ENCODE peak calls at places on chromosomes 5 and 9, in eight cellular contexts. O is A549; X is B cell; V is AG10803; N is fibroblast of lung; Q is cardiac fibroblast; Y is GM23338; L is activated CD8-positive, alpha-beta T cell treated with anti-CD3 and anti-CD28 coated beads for 36 hours. T is an unnamed sample.

GRCh38 chr9:127035948-127036347 is 86.5 kb downstream of the ANGPTL2 start:
- DNase-seq in O (no peak), X (no peak), V (peak), N (peak), Q (peak), Y (no peak), L (no peak), T (no peak)

GRCh38 chr5:58259685-58260152 is 200.2 kb downstream of the PLK2 start:
- DNase-seq in O (peak), X (no peak), V (peak), N (peak), Q (peak), Y (peak), L (no peak), T (no peak)

GRCh38 chr9:121598167-121599000 is 53.0 kb upstream of the DAB2IP start:
- DNase-seq in O (no peak), X (no peak), V (peak), N (peak), Q (peak), Y (peak), L (no peak), T (peak)

GRCh38 chr5:57037355-57037754 is 85.4 kb upstream of the MIER3 start:
- DNase-seq in O (peak), X (no peak), V (no peak), N (no peak), Q (no peak), Y (peak), L (no peak), T (no peak)

GRCh38 chr5:1037123-1037670 is 28.6 kb downstream of the NKD2 start:
- DNase-seq in O (no peak), X (no peak), V (no peak), N (no peak), Q (no peak), Y (no peak), L (no peak), T (no peak)

GRCh38 chr5:139379626-139380449 is 3.3 kb downstream of the SLC23A1 start:
- DNase-seq in O (no peak), X (no peak), V (no peak), N (no peak), Q (no peak), Y (no peak), L (no peak), T (no peak)

GRCh38 chr5:135385576-135385975 is 13.5 kb downstream of the MACROH2A1 start:
- DNase-seq in O (no peak), X (no peak), V (no peak), N (no peak), Q (no peak), Y (no peak), L (no peak), T (no peak)

GRCh38 chr5:108149369-108149768 is 232.5 kb downstream of the FBXL17 start:
- DNase-seq in O (no peak), X (no peak), V (no peak), N (no peak), Q (no peak), Y (no peak), L (no peak), T (no peak)

GRCh38 chr5:56078675-56079500 is 84.1 kb upstream of the IL6ST start:
- DNase-seq in O (no peak), X (no peak), V (peak), N (peak), Q (peak), Y (no peak), L (no peak), T (no peak)

GRCh38 chr5:54985301-54986268 is at the start of gene ESM1:
- DNase-seq in O (no peak), X (no peak), V (peak), N (peak), Q (peak), Y (peak), L (no peak), T (no peak)

GRCh38 chr5:150313921-150314716 is 11.4 kb upstream of the ARSI start:
- DNase-seq in O (no peak), X (no peak), V (no peak), N (no peak), Q (no peak), Y (no peak), L (no peak), T (no peak)

GRCh38 chr9:20650313-20650712 is 28.0 kb upstream of the MLLT3 start:
- DNase-seq in O (no peak), X (no peak), V (no peak), N (no peak), Q (no peak), Y (no peak), L (no peak), T (no peak)

GRCh38 chr5:91469517-91470165 is 86.5 kb upstream of the ARRDC3 start:
- DNase-seq in O (no peak), X (no peak), V (no peak), N (peak), Q (peak), Y (no peak), L (no peak), T (no peak)

GRCh38 chr9:75814667-75815066 is 75.8 kb upstream of the PCSK5 start:
- DNase-seq in O (no peak), X (no peak), V (no peak), N (no peak), Q (peak), Y (no peak), L (no peak), T (no peak)

GRCh38 chr5:137734962-137735530 is 843 bp downstream of the KLHL3 start:
- DNase-seq in O (no peak), X (peak), V (peak), N (peak), Q (peak), Y (peak), L (peak), T (no peak)

GRCh38 chr9:94860678-94861588 is 134.4 kb downstream of the AOPEP start:
- DNase-seq in O (no peak), X (peak), V (peak), N (peak), Q (peak), Y (no peak), L (peak), T (no peak)

GRCh38 chr5:89769975-89770374 is 639.6 kb downstream of the CETN3 start:
- DNase-seq in O (no peak), X (no peak), V (peak), N (peak), Q (peak), Y (no peak), L (no peak), T (no peak)

GRCh38 chr5:61055434-61056006 is 106.7 kb downstream of the SMIM15 start:
- DNase-seq in O (peak), X (peak), V (peak), N (peak), Q (peak), Y (peak), L (no peak), T (no peak)

GRCh38 chr5:42953061-42953460 is 87.1 kb downstream of the ANXA2R start:
- DNase-seq in O (no peak), X (peak), V (peak), N (peak), Q (no peak), Y (no peak), L (no peak), T (no peak)

GRCh38 chr5:42951169-42951846 is 88.8 kb downstream of the ANXA2R start:
- DNase-seq in O (no peak), X (peak), V (peak), N (peak), Q (peak), Y (peak), L (peak), T (no peak)

GRCh38 chr5:42950466-42951168 is 89.5 kb downstream of the ANXA2R start:
- DNase-seq in O (peak), X (peak), V (peak), N (peak), Q (peak), Y (peak), L (peak), T (no peak)

GRCh38 chr5:42952575-42952974 is 87.5 kb downstream of the ANXA2R start:
- DNase-seq in O (no peak), X (no peak), V (no peak), N (peak), Q (no peak), Y (no peak), L (no peak), T (no peak)

DNA sequence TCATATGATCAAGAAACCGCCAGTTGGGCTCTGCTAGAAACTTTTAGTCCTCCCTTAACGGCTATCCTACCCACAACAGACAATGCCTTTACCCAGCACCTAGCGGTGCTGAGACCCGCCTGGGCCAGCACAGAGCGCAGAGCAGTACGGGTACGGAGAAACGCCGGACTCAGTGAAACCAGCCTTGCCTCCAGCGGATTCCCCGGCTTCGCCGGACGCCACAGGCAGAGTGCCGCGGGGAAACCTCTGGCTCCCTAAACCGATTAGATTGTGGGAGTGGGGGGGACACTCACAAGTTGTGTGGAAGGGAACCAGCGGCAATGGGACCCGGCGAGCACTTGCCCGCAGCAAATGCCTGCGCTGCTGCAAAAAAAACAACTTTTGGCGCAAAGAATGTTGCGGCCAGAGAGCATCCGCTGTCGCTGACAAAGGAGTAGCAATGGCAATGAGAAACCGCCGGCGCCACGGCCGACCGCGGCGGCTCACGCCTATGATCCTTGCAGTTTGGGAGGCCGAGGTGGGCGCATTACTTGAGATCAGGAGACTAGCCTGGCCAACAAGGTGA is 88.2 kb downstream of the ANXA2R start:
- DNase-seq in O (no peak), X (peak), V (peak), N (peak), Q (peak), Y (peak), L (peak), T (no peak)
- TF ChIP-seq CTCF in O (no peak), X (no peak), V (no peak), N (no peak), Q (no peak), Y (no peak), L (no peak), T (no peak)

GRCh38 chr5:34535433-34535832 is 120.7 kb upstream of the RAI14 start:
- DNase-seq in O (no peak), X (no peak), V (no peak), N (peak), Q (peak), Y (no peak), L (no peak), T (no peak)

GRCh38 chr5:34533582-34534236 is 122.4 kb upstream of the RAI14 start:
- DNase-seq in O (no peak), X (no peak), V (no peak), N (peak), Q (peak), Y (no peak), L (no peak), T (no peak)

GRCh38 chr5:34536699-34537098 is 119.4 kb upstream of the RAI14 start:
- DNase-seq in O (no peak), X (no peak), V (no peak), N (no peak), Q (no peak), Y (no peak), L (no peak), T (no peak)

GRCh38 chr5:34535944-34536628 is 120.0 kb upstream of the RAI14 start:
- DNase-seq in O (no peak), X (no peak), V (no peak), N (peak), Q (peak), Y (no peak), L (peak), T (no peak)

GRCh38 chr5:34534237-34535108 is 121.7 kb upstream of the RAI14 start:
- DNase-seq in O (no peak), X (no peak), V (peak), N (peak), Q (peak), Y (no peak), L (peak), T (no peak)
- TF ChIP-seq CTCF in O (no peak), X (no peak), V (no peak), N (no peak), Q (no peak), Y (no peak), L (no peak), T (no peak)

DNA sequence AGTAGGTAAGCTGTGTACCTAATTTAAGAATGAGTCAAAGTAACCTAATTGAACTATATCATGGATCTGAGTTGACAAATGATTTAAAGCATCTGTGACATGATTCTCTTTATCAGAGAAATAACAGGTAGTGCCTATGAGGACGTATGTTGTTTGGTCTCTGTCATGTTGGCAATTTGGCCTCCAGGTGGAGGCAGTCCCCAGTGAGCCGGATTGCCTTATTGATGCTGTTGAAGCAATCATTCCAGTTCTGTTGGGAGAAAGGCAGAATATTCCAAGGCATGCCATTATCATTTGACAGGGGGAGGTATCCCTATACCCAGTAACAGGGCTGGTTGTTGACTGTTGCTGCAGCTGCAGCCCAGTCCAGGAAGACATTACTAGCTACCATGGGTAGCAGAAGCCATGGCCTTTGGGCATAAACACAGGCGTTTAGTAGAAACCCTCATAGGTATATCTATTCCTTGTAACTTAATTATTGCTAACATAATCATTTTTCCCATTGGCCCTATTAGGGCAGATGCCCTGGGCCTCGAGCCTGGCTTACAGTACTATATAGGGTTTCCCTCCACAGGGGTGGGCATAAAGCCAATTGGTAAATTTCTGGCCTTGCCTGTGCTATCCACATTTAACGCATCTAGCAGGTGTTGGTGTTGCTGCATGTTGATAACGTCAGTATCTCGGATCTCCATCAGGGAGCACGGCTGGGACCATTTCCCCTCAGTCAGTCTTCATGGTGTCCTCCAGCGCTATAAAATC is 12.2 kb upstream of the SLC22A4 start:
- DNase-seq in O (no peak), X (no peak), V (no peak), N (no peak), Q (no peak), Y (no peak), L (no peak), T (peak)
- TF ChIP-seq CTCF in O (no peak), X (no peak), V (no peak), N (no peak), Q (no peak), Y (peak), L (no peak), T (no peak)

GRCh38 chr9:133725886-133726285 is 12.3 kb downstream of the SARDH start:
- DNase-seq in O (no peak), X (no peak), V (no peak), N (no peak), Q (no peak), Y (no peak), L (no peak), T (no peak)

GRCh38 chr9:133726401-133727276 is 11.5 kb downstream of the SARDH start:
- DNase-seq in O (peak), X (no peak), V (peak), N (peak), Q (peak), Y (peak), L (peak), T (peak)

GRCh38 chr9:133728856-133729645 is 9.1 kb downstream of the SARDH start:
- DNase-seq in O (no peak), X (no peak), V (no peak), N (no peak), Q (no peak), Y (no peak), L (no peak), T (no peak)

GRCh38 chr9:133727876-133728441 is 10.2 kb downstream of the SARDH start:
- DNase-seq in O (no peak), X (no peak), V (no peak), N (no peak), Q (no peak), Y (no peak), L (no peak), T (no peak)

DNA sequence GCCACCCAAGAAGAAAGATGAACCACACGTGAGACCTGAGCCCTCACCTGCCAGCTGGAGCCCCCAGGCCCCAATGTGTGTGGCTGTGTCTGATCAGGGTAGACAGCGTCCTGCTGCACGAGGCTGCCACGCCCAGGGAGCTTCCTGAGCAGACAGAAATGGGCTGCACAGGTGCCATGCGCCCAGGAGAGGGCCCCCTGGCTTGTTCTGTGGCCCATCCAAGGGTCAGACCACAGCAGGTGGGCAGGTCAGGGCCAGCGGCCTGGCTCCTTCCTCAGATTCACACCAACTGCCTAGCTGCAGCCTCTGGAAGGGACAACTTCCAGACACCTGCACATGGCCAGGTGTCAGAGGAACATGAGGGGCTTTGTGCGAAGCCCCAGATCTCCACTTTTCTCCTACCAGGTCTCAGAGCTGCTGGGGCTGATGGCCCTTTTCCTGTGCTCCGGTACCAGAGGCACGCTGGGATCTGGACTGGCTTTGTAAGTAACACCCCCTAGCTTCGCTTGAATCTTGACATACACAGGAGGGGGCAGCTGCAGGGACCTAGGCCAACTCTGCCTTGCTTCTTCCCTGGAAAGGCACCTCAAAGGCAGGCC is 10.8 kb downstream of the SARDH start:
- DNase-seq in O (no peak), X (no peak), V (no peak), N (no peak), Q (no peak), Y (no peak), L (no peak), T (no peak)
- TF ChIP-seq CTCF in O (no peak), X (no peak), V (no peak), N (no peak), Q (no peak), Y (peak), L (no peak), T (no peak)

DNA sequence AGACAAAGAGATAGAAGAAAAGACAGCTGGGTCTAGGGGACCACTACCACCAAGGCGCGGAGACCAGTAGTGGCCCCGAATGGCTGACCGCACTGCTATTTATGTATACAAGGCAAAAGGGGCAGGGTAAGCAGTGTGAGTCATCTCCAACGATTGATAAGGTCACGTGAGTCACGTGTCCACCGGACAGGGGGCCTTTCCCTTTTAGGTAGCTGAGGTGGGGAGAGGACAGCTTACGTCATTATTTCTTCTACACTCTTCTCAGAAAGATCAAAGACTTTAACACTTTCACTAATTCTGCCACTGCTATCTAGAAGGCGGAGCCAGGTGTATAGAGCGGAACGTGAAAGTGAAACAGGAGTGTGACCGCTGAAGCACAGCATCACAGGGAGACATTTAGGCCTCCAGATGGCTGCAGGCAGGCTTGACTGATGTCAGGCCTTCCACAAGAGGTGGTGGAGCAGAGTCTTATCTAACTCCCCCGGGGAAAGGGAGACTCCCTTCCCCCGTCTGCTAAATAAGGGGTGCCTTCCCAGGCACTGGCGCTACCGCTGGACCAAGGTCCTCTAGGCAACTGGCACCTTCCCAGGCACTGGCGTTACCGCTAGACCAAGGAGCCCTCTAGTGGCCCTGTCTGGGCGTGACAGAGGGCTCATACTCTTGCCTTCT is 6.1 kb upstream of the PRR16 start:
- DNase-seq in O (no peak), X (peak), V (peak), N (peak), Q (peak), Y (peak), L (peak), T (peak)
- TF ChIP-seq CTCF in O (peak), X (peak), V (peak), N (peak), Q (peak), Y (peak), L (peak), T (peak)

DNA sequence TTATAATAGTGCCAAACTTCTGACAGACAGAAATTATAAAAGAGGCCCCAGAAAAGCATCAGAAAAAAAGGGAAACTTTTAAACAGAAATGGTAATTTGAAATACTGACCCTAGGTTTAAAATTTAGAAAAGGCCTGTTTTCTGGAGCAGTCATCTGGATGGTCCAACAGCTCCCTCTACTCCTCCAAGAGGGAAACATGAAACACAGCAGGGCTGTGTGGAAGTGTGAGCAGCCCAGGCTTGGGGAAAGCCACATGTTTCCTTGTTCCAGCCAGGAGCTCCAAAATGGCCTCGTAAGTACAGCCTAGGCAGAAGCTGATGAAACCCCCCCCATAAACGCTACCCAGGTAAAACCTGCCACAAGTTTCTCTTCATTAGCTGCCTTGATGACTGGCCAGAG is 499.3 kb upstream of the ADAMTS16 start:
- DNase-seq in O (no peak), X (no peak), V (peak), N (peak), Q (no peak), Y (peak), L (no peak), T (no peak)
- TF ChIP-seq CTCF in O (no peak), X (no peak), V (peak), N (no peak), Q (no peak), Y (peak), L (no peak), T (no peak)

GRCh38 chr9:72365525-72366256 is 683 bp upstream of the ZFAND5 start:
- DNase-seq in O (peak), X (peak), V (peak), N (peak), Q (peak), Y (peak), L (peak), T (peak)
- TF ChIP-seq CTCF in O (no peak), X (peak), V (peak), N (peak), Q (peak), Y (no peak), L (no peak), T (no peak)

GRCh38 chr9:124040186-124040920 is 28.8 kb downstream of the LHX2 start:
- DNase-seq in O (no peak), X (no peak), V (peak), N (peak), Q (peak), Y (peak), L (no peak), T (no peak)

GRCh38 chr9:124038239-124038638 is 26.7 kb downstream of the LHX2 start:
- DNase-seq in O (no peak), X (no peak), V (peak), N (no peak), Q (no peak), Y (no peak), L (no peak), T (no peak)

GRCh38 chr9:124036578-124036977 is 25.0 kb downstream of the LHX2 start:
- DNase-seq in O (no peak), X (no peak), V (no peak), N (no peak), Q (no peak), Y (no peak), L (no peak), T (no peak)

GRCh38 chr9:124038790-124039633 is 27.4 kb downstream of the LHX2 start:
- DNase-seq in O (peak), X (no peak), V (no peak), N (no peak), Q (no peak), Y (no peak), L (no peak), T (no peak)

GRCh38 chr9:124037790-124038189 is 26.2 kb downstream of the LHX2 start:
- DNase-seq in O (no peak), X (no peak), V (peak), N (no peak), Q (no peak), Y (peak), L (no peak), T (no peak)
- TF ChIP-seq CTCF in O (no peak), X (no peak), V (peak), N (peak), Q (no peak), Y (peak), L (no peak), T (no peak)

T was measured in mesothelial cell of epicardium.